ENCODE peak calls at places on chromosomes 5 and 9, in six cellular contexts. I, W, O, K, G and F are unnamed samples.

GRCh38 chr5:176595386-176595943 is 14.5 kb downstream of the GPRIN1 start:
- DNase-seq in K (no peak), W (no peak), O (no peak), G (no peak), I (no peak), F (no peak)

GRCh38 chr9:107251756-107252322 is 31.2 kb upstream of the RAD23B start:
- DNase-seq in W (peak), O (no peak), K (no peak), I (no peak), G (no peak), F (peak)

GRCh38 chr9:38227061-38227540 is 158.1 kb upstream of the SHB start:
- DNase-seq in K (peak), I (no peak), W (peak), O (peak), G (peak), F (peak)

GRCh38 chr9:76394896-76395244 is 644 bp upstream of the RFK start:
- DNase-seq in I (no peak), G (peak), K (peak), W (peak), O (no peak), F (no peak)

GRCh38 chr9:92100237-92100911 is 14.8 kb downstream of the SPTLC1 start:
- DNase-seq in K (no peak), W (no peak), G (no peak), I (no peak), O (no peak), F (peak)

GRCh38 chr5:9558319-9558965 is 12.6 kb upstream of the SEMA5A start:
- DNase-seq in O (no peak), W (no peak), K (no peak), I (no peak), G (no peak), F (no peak)

GRCh38 chr5:62717211-62717927 is 138.8 kb downstream of the LRRC70 start:
- DNase-seq in O (no peak), W (no peak), G (peak), K (no peak), I (no peak), F (no peak)

GRCh38 chr9:112905084-112905483 is 14.4 kb upstream of the SLC46A2 start:
- DNase-seq in O (no peak), G (no peak), K (no peak), I (no peak), W (peak), F (no peak)

GRCh38 chr5:151896041-151896691 is 28.5 kb downstream of the GLRA1 start:
- DNase-seq in G (peak), I (no peak), O (no peak), W (no peak), K (no peak), F (peak)

GRCh38 chr9:93259490-93260289 is 75.8 kb downstream of the WNK2 start:
- DNase-seq in G (no peak), I (peak), K (no peak), O (peak), W (no peak), F (no peak)

GRCh38 chr5:5250758-5251157 is 110.6 kb downstream of the ADAMTS16 start:
- DNase-seq in O (no peak), W (no peak), K (no peak), G (no peak), I (no peak), F (no peak)

GRCh38 chr5:76104027-76104426 is 20.8 kb downstream of the SV2C start:
- DNase-seq in K (no peak), I (no peak), G (peak), O (no peak), W (peak), F (peak)

GRCh38 chr5:76638466-76638865 is 15.3 kb upstream of the F2RL2 start:
- DNase-seq in I (no peak), G (peak), K (no peak), W (no peak), O (no peak), F (peak)

GRCh38 chr5:113115061-113115460 is 138.5 kb downstream of the DCP2 start:
- DNase-seq in K (no peak), I (no peak), W (no peak), G (no peak), O (no peak), F (no peak)

GRCh38 chr5:2031581-2031980 is 148.9 kb upstream of the IRX4 start:
- DNase-seq in O (no peak), I (no peak), K (no peak), W (no peak), G (no peak), F (no peak)

GRCh38 chr9:82810902-82811301 is 252.0 kb downstream of the RASEF start:
- DNase-seq in W (no peak), I (no peak), K (no peak), G (peak), O (no peak), F (peak)

GRCh38 chr9:82799300-82799699 is 263.6 kb downstream of the RASEF start:
- DNase-seq in I (no peak), G (no peak), O (no peak), K (no peak), W (no peak), F (no peak)

GRCh38 chr9:82808478-82808877 is 254.5 kb downstream of the RASEF start:
- DNase-seq in O (no peak), K (no peak), W (no peak), G (peak), I (no peak), F (no peak)

DNA sequence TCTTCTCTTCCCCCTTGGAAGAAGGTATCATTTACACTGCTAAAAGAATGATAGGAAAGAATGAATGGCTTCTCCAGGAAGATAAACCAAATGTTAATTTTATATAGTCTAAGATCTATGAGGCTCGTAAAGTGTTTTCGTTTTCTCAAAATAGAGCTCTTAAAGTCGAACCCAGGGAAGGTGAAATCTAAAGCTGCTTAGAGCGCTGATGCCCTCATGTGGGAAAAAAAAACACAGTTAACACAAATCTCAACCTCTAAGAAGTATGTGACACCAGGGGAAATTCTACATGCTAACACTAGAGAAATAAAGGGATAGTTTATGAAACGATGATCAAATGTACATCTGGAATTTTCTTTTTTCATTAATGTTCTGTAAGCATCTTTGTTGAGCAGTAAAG is 257.9 kb downstream of the RASEF start:
- DNase-seq in O (no peak), I (no peak), G (peak), K (no peak), W (no peak), F (no peak)
- TF ChIP-seq CTCF in O (no peak), I (peak), G (peak), K (no peak), W (no peak), F (no peak)

DNA sequence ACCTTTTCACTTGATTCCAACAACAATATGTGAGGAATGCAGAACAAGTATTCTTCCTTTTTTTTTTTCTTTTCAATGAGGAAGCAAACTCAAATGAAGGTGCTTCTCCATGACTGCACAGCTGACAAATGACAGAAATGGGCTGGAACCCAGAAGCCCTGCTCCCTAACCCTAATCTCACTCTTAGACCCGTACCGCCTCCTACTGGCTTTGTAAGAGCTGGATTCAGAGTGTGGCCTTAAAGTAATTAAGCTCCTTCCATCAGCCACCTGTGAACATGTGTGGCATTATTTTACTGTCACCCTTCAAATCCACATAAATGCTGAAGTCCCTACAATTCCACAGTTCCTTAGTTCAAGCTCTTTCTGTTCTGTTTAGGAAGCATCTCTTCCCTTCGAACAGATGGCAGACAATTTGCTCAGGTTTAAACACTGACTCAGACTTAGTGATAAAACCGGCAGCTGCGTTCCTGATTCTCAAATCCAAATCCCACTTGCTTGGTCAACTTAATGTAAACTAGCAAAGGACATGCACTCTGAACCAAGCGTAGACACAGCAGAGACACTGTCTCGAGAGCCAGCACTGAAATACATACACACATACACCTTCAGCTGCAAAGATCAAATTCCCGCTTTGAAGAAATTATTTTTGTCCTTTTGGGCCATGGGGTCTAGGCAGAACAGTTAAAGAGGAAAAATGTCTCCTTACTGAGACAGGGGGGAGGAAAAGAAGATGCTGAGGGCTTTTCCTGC is 316.7 kb upstream of the TLE4 start:
- DNase-seq in W (no peak), O (no peak), G (peak), I (no peak), K (no peak), F (no peak)
- TF ChIP-seq CTCF in W (no peak), O (no peak), G (peak), I (peak), K (no peak), F (peak)

GRCh38 chr5:95283761-95284511 is 958 bp downstream of the MCTP1 start:
- DNase-seq in K (peak), G (peak), O (no peak), W (no peak), I (no peak), F (no peak)
- TF ChIP-seq CTCF in K (peak), G (peak), O (no peak), W (peak), I (peak), F (peak)

DNA sequence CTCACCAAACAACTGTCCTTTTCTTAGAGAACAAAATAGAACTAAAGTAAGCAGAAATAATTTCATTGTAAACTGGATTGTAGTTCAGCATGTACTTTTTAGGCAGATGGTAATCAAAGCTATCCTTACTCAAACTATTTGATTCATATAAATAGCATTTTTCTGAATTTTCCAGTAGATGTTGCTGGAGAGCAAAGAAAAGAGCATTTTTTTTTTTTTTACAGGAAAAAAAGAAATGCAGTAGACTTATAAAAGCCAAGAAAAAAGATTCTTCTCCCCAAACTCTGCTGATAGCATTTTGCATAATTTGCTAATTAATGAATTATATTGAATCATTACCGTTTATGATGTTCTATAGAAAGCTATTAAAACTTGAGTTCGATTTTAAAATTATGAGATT is 715.3 kb upstream of the WWC1 start:
- DNase-seq in G (no peak), W (no peak), I (no peak), K (no peak), O (no peak), F (peak)
- TF ChIP-seq CTCF in G (no peak), W (no peak), I (peak), K (no peak), O (no peak), F (peak)

DNA sequence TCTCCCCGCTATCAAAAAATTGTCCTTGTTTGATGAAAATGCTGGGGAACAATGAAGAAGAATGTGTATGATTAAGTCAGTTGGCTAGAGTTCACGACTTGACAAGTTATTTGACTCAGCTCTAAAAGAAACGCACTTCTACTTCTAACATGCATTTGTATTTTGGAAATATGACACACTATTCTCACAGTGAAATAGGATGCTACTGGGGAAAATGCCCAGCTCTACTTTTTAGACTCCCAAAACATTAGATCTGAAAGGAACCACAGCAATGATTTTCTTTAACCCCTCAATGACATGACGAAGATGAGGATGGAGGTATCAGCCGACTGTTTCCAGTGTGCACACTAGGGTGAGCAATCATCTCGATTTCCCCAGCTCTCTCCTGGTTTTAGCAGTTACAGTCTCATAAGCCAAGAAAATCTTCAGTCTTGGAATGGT is 83.6 kb upstream of the PCSK1 start:
- DNase-seq in I (no peak), K (no peak), G (no peak), O (no peak), W (no peak), F (peak)
- TF ChIP-seq CTCF in I (no peak), K (no peak), G (no peak), O (no peak), W (no peak), F (peak)